ENCODE peak calls at places on chromosomes 5 and 9, in nine cellular contexts. B is sigmoid colon, Y is NB4, I is IMR-90, Z is stomach, N is tibial nerve, Q is uterus, A is HCT116, S is adrenal gland. K is an unnamed sample.

GRCh38 chr9:99326112-99326916 is 104.2 kb downstream of the SEC61B start:
- DNase-seq in A (no peak), Z (no peak), S (no peak), Y (peak), B (no peak), Q (no peak), I (peak), N (no peak), K (no peak)

GRCh38 chr5:111364992-111365391 is 140.8 kb downstream of the CAMK4 start:
- DNase-seq in S (no peak), A (no peak), Z (no peak), B (no peak), Y (peak), I (peak), N (no peak), Q (no peak), K (no peak)

GRCh38 chr9:3794005-3794404 is 268.2 kb upstream of the RFX3 start:
- DNase-seq in S (no peak), Y (no peak), A (no peak), Z (no peak), B (no peak), I (peak), Q (no peak), N (no peak), K (no peak)

GRCh38 chr5:15574806-15575205 is 74.8 kb downstream of the FBXL7 start:
- DNase-seq in B (no peak), Z (no peak), Q (no peak), N (no peak), Y (no peak), I (peak), S (no peak), A (no peak), K (no peak)

GRCh38 chr9:113616716-113617496 is 153.4 kb downstream of the RGS3 start:
- DNase-seq in B (peak), I (no peak), Z (no peak), Q (no peak), Y (no peak), N (no peak), S (no peak), A (no peak), K (no peak)

GRCh38 chr5:52010430-52010829 is 627.2 kb downstream of the ISL1 start:
- DNase-seq in I (no peak), Q (no peak), B (no peak), N (no peak), A (no peak), Y (no peak), Z (no peak), S (no peak), K (no peak)

GRCh38 chr5:40681351-40682311 is 1.9 kb downstream of the PTGER4 start:
- DNase-seq in B (peak), A (no peak), I (no peak), N (no peak), Z (peak), Y (peak), S (peak), Q (no peak), K (no peak)

GRCh38 chr5:126855266-126855665 is 78.3 kb downstream of the LMNB1 start:
- DNase-seq in N (no peak), Z (no peak), Q (no peak), I (no peak), A (no peak), B (no peak), Y (no peak), S (peak), K (no peak)

GRCh38 chr5:149333711-149334443 is 11.4 kb upstream of the GRPEL2 start:
- DNase-seq in I (peak), Q (no peak), A (no peak), S (no peak), B (no peak), Z (no peak), N (no peak), Y (no peak), K (no peak)

GRCh38 chr5:123094227-123094918 is 5.3 kb downstream of the PRDM6 start:
- DNase-seq in A (no peak), I (peak), N (no peak), Q (no peak), Y (no peak), B (no peak), Z (no peak), S (no peak), K (no peak)

GRCh38 chr5:148535190-148535589 is 119.1 kb downstream of the HTR4 start:
- DNase-seq in A (no peak), S (no peak), B (no peak), Q (no peak), Y (no peak), Z (no peak), I (no peak), N (no peak), K (no peak)

GRCh38 chr5:11504794-11505193 is 399.5 kb downstream of the CTNND2 start:
- DNase-seq in I (no peak), Y (peak), S (peak), N (no peak), B (no peak), A (no peak), Q (no peak), Z (no peak), K (no peak)

GRCh38 chr9:71944754-71945409 is 33.4 kb downstream of the C9orf85 start:
- DNase-seq in Z (no peak), A (peak), B (no peak), N (no peak), Q (no peak), Y (no peak), S (no peak), I (no peak), K (no peak)

DNA sequence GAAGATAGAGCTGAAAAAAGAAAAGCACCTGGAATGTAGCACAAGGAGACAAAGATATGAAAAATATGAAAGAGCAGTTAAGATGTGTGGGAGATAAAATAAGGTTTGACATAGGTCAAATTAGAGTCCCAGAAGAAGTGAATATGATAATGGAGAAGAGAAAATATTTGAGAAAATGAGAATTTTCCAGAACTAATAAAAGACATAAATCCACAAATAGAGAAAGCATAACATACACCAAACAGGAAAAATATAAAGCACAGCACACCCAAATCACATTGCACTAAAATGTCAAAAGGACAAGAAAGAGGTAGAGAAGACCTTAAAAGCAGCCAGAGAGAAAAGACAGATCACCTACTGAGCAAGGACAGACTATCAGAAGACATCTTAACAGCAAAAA is 43.4 kb downstream of the IPPK start:
- DNase-seq in B (no peak), Q (no peak), Z (no peak), I (no peak), Y (no peak), A (no peak), N (no peak), S (no peak), K (no peak)
- TF ChIP-seq POLR2A in B (no peak), Q (no peak), Z (no peak), I (no peak), Y (no peak), A (no peak), N (no peak), S (no peak), K (no peak)

DNA sequence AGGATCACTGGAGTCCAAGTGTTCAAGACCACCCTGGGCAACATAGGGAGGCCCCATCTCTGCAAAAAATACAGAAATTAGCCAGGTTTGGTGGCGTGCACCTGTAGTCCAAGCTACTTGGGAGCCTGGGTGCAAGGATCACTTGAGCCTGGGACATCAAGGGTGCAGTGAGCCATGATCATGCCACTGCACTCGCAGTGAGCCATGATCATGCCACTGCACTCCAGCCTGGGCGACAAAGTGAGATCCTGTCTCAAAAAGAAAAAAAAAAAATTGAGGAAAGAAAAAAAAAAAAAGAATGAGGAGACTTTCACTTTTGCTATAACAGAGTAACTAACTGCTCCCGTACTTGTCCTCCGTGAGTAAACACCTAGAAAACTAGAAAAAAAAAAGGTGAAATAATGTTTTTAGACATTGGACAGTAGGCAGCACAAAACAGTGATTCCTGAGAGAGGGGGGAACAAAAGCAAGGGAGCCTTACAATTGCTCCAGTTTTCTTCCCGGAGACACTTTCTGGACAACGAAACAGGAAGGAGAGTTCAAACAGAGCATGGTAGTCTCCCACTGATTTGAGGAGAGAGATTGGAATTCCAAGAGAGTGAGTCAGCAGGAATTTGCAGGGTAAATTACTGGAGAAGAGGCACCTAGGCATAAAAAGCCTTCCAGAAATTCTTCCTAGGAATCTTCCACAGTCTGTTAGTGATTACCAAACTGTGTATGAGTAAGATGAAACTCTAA is 6.9 kb upstream of the ZBTB5 start:
- DNase-seq in I (peak), Z (no peak), Y (no peak), B (no peak), N (peak), Q (no peak), A (peak), S (no peak), K (no peak)
- H3K4me3 ChIP-seq in I (peak), Z (peak), Y (no peak), B (peak), N (peak), Q (peak), A (peak), S (no peak), K (no peak)

GRCh38 chr5:150541397-150541675 is 33.4 kb downstream of the NDST1 start:
- DNase-seq in I (no peak), Q (no peak), Z (no peak), Y (no peak), N (no peak), B (no peak), S (no peak), A (no peak), K (no peak)

GRCh38 chr5:150540615-150541396 is 32.9 kb downstream of the NDST1 start:
- DNase-seq in I (peak), N (no peak), S (peak), A (no peak), B (peak), Q (peak), Z (peak), Y (no peak), K (peak)

GRCh38 chr5:150542933-150543445 is 35.1 kb downstream of the NDST1 start:
- DNase-seq in B (no peak), Y (no peak), A (no peak), N (no peak), I (no peak), Z (peak), S (peak), Q (no peak), K (no peak)

GRCh38 chr5:150540042-150540441 is 32.1 kb downstream of the NDST1 start:
- DNase-seq in Y (no peak), Q (no peak), A (no peak), I (no peak), B (no peak), S (no peak), N (no peak), Z (no peak), K (peak)

GRCh38 chr5:150541895-150542294 is 34.0 kb downstream of the NDST1 start:
- DNase-seq in B (no peak), A (no peak), S (no peak), Q (no peak), Z (no peak), Y (no peak), I (no peak), N (no peak), K (no peak)
- TF ChIP-seq POLR2A in B (no peak), A (no peak), S (no peak), Q (no peak), Z (no peak), Y (no peak), I (no peak), N (no peak), K (no peak)

GRCh38 chr5:81856948-81857928 is 106.3 kb upstream of the SSBP2 start:
- DNase-seq in Q (peak), N (peak), Z (peak), I (no peak), Y (peak), S (peak), B (peak), A (no peak), K (peak)
- H3K4me3 ChIP-seq in Q (no peak), N (no peak), Z (no peak), I (no peak), Y (no peak), S (no peak), B (no peak), A (no peak), K (no peak)

K was measured in lower leg skin.